ENCODE peak calls at places on chromosomes 13 and 19, in six cellular contexts. One of them, this sample, is unnamed.

GRCh38 chr19:2047449-2048103 is 3.5 kb downstream of the MKNK2 start:
- DNase-seq in HT-29: peak; percentile 65
- DNase-seq in GM12865: peak; percentile 16
- DNase-seq in AG10803: peak; percentile 56
- DNase-seq in T-helper 9 cell: peak; percentile 41
- DNase-seq in ascending aorta: no peak
- DNase-seq in this sample: peak; percentile 59

GRCh38 chr19:44050740-44051653 is 839 bp upstream of the ZNF223 start:
- DNase-seq in HT-29: peak; percentile 93
- DNase-seq in GM12865: no peak
- DNase-seq in AG10803: peak; percentile 0
- DNase-seq in T-helper 9 cell: no peak
- DNase-seq in ascending aorta: no peak
- DNase-seq in this sample: no peak

GRCh38 chr19:900302-901111 is 7.2 kb downstream of the RNU6-9 start:
- DNase-seq in HT-29: no peak
- DNase-seq in GM12865: no peak
- DNase-seq in AG10803: no peak
- DNase-seq in T-helper 9 cell: peak; percentile 31
- DNase-seq in ascending aorta: no peak
- DNase-seq in this sample: peak; percentile 39

GRCh38 chr19:17605761-17606745 is 50.6 kb downstream of the COLGALT1 start:
- DNase-seq in HT-29: peak; percentile 58
- DNase-seq in GM12865: peak; percentile 96
- DNase-seq in AG10803: peak; percentile 47
- DNase-seq in T-helper 9 cell: peak; percentile 72
- DNase-seq in ascending aorta: peak; percentile 29
- DNase-seq in this sample: peak; percentile 80

GRCh38 chr19:46785054-46785979 is 3.1 kb downstream of the SLC1A5 start:
- DNase-seq in HT-29: no peak
- DNase-seq in GM12865: peak; percentile 52
- DNase-seq in AG10803: peak; percentile 59
- DNase-seq in T-helper 9 cell: no peak
- DNase-seq in ascending aorta: no peak
- DNase-seq in this sample: no peak

GRCh38 chr13:113573065-113573464 is 11.5 kb upstream of the TFDP1 start:
- DNase-seq in HT-29: no peak
- DNase-seq in GM12865: no peak
- DNase-seq in AG10803: no peak
- DNase-seq in T-helper 9 cell: no peak
- DNase-seq in ascending aorta: peak; percentile 1
- DNase-seq in this sample: no peak

GRCh38 chr13:62294210-62294609 is 878.6 kb upstream of the PCDH20 start:
- DNase-seq in HT-29: no peak
- DNase-seq in GM12865: no peak
- DNase-seq in AG10803: no peak
- DNase-seq in T-helper 9 cell: no peak
- DNase-seq in ascending aorta: no peak
- DNase-seq in this sample: no peak

GRCh38 chr19:1773173-1773572 is 19.9 kb downstream of the ONECUT3 start:
- DNase-seq in HT-29: peak; percentile 36
- DNase-seq in GM12865: no peak
- DNase-seq in AG10803: peak; percentile 12
- DNase-seq in T-helper 9 cell: no peak
- DNase-seq in ascending aorta: no peak
- DNase-seq in this sample: peak; percentile 44

GRCh38 chr19:11387154-11388034 is 3.3 kb upstream of the EPOR start:
- DNase-seq in HT-29: no peak
- DNase-seq in GM12865: no peak
- DNase-seq in AG10803: no peak
- DNase-seq in T-helper 9 cell: no peak
- DNase-seq in ascending aorta: no peak
- DNase-seq in this sample: no peak

GRCh38 chr19:5536337-5536894 is 31.3 kb downstream of the TINCR start:
- DNase-seq in HT-29: peak; percentile 3
- DNase-seq in GM12865: no peak
- DNase-seq in AG10803: peak; percentile 21
- DNase-seq in T-helper 9 cell: no peak
- DNase-seq in ascending aorta: no peak
- DNase-seq in this sample: peak; percentile 52

GRCh38 chr13:94987869-94988268 is 275.5 kb upstream of the SOX21 start:
- DNase-seq in HT-29: no peak
- DNase-seq in GM12865: no peak
- DNase-seq in AG10803: no peak
- DNase-seq in T-helper 9 cell: no peak
- DNase-seq in ascending aorta: no peak
- DNase-seq in this sample: no peak

GRCh38 chr13:33639158-33639557 is 178.8 kb upstream of the RFC3 start:
- DNase-seq in HT-29: no peak
- DNase-seq in GM12865: no peak
- DNase-seq in AG10803: peak; percentile 100
- DNase-seq in T-helper 9 cell: no peak
- DNase-seq in ascending aorta: no peak
- DNase-seq in this sample: no peak

GRCh38 chr13:75790198-75790970 is 154.3 kb downstream of the LMO7 start:
- DNase-seq in HT-29: no peak
- DNase-seq in GM12865: no peak
- DNase-seq in AG10803: no peak
- DNase-seq in T-helper 9 cell: no peak
- DNase-seq in ascending aorta: no peak
- DNase-seq in this sample: no peak

GRCh38 chr13:33933810-33934209 is 115.9 kb downstream of the RFC3 start:
- DNase-seq in HT-29: no peak
- DNase-seq in GM12865: no peak
- DNase-seq in AG10803: no peak
- DNase-seq in T-helper 9 cell: no peak
- DNase-seq in ascending aorta: no peak
- DNase-seq in this sample: no peak

GRCh38 chr13:97932006-97932405 is 21.5 kb upstream of the IPO5 start:
- DNase-seq in HT-29: no peak
- DNase-seq in GM12865: no peak
- DNase-seq in AG10803: no peak
- DNase-seq in T-helper 9 cell: no peak
- DNase-seq in ascending aorta: no peak
- DNase-seq in this sample: peak; percentile 75

GRCh38 chr19:46216612-46217011 is 12.9 kb upstream of the IGFL1 start:
- DNase-seq in HT-29: no peak
- DNase-seq in GM12865: no peak
- DNase-seq in AG10803: no peak
- DNase-seq in T-helper 9 cell: no peak
- DNase-seq in ascending aorta: no peak
- DNase-seq in this sample: no peak

GRCh38 chr13:106680796-106681482 is 113.0 kb upstream of the ARGLU1 start:
- DNase-seq in HT-29: no peak
- DNase-seq in GM12865: no peak
- DNase-seq in AG10803: no peak
- DNase-seq in T-helper 9 cell: no peak
- DNase-seq in ascending aorta: no peak
- DNase-seq in this sample: no peak

GRCh38 chr13:45811891-45812583 is 39.5 kb downstream of the SIAH3 start:
- DNase-seq in HT-29: no peak
- DNase-seq in GM12865: no peak
- DNase-seq in AG10803: no peak
- DNase-seq in T-helper 9 cell: no peak
- DNase-seq in ascending aorta: no peak
- DNase-seq in this sample: no peak

This sample was measured in SJCRH30.